ENCODE peak calls at places on chromosome 4, in five cellular contexts. Z is HCT116, B is SK-N-SH, X is hepatocyte, F is PC-3. O is an unnamed sample. For H3K9me3, the result is how much of the 10 kb centered on the place peaks cover.

GRCh38 chr4:178196751-178197150 is 754.5 kb upstream of the AGA start:
- DNase-seq in F (no peak), X (no peak), B (no peak), Z (no peak), O (no peak)

GRCh38 chr4:139619644-139620043 is 46.0 kb upstream of the MGST2 start:
- DNase-seq in X (peak), F (peak), B (no peak), Z (no peak), O (peak)

GRCh38 chr4:63505714-63506460 is 903.4 kb downstream of the TECRL start:
- DNase-seq in X (no peak), Z (no peak), F (no peak), B (no peak), O (no peak)

GRCh38 chr4:71732706-71733105 is 51.2 kb downstream of the GC start:
- DNase-seq in Z (no peak), X (peak), F (peak), B (peak), O (peak)

GRCh38 chr4:143411527-143412480 is 75.1 kb downstream of the GAB1 start:
- DNase-seq in Z (no peak), F (no peak), B (no peak), X (no peak), O (peak)

GRCh38 chr4:155734065-155734464 is 24.8 kb upstream of the GUCY1B1 start:
- DNase-seq in Z (no peak), X (peak), B (no peak), F (no peak), O (no peak)

GRCh38 chr4:139207873-139208403 is 30.9 kb upstream of the ELF2 start:
- DNase-seq in X (no peak), B (no peak), Z (no peak), F (no peak), O (no peak)

GRCh38 chr4:47752214-47752613 is 85.7 kb downstream of the CORIN start:
- DNase-seq in Z (no peak), B (no peak), X (no peak), F (no peak), O (no peak)

GRCh38 chr4:109041463-109041862 is 261.0 kb downstream of the COL25A1 start:
- DNase-seq in F (no peak), X (no peak), B (no peak), Z (no peak), O (no peak)

GRCh38 chr4:156584100-156584499 is 387.5 kb downstream of the PDGFC start:
- DNase-seq in F (peak), X (no peak), Z (no peak), B (no peak), O (no peak)

GRCh38 chr4:183395395-183395794 is 49.0 kb upstream of the CDKN2AIP start:
- DNase-seq in F (no peak), B (no peak), Z (no peak), X (no peak), O (no peak)

DNA sequence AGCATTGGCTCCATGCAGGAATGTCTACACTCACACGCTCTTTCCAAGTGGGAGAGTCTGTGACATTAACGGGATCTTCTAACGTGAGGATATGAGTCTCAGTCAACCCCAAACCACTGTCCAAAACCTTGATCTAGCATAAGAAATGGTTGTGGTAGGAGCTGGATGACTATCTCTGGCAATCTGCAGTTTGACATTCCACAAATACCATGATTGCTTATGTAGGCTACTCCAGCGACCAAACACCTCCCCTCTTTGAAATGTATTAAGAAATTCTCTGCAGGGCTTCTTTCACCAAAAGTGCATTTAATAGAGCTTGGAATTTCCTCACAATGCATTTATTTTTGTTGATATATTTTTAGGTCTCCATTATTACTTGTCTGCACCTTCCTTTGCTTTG is 14.1 kb upstream of the STX18 start:
- DNase-seq in F (no peak), B (no peak), Z (no peak), X (no peak), O (no peak)
- TF ChIP-seq EZH2phosphoT487 in F (no peak), B (no peak), Z (no peak), X (no peak), O (no peak)

GRCh38 chr4:28555851-28556250 is 1695.2 kb downstream of the STIM2 start:
- DNase-seq in X (no peak), B (no peak), F (peak), Z (no peak), O (no peak)

GRCh38 chr4:28557755-28558154 is 1697.1 kb downstream of the STIM2 start:
- DNase-seq in Z (no peak), B (no peak), F (peak), X (no peak), O (no peak)

GRCh38 chr4:28562913-28563312 is 1702.3 kb downstream of the STIM2 start:
- DNase-seq in F (peak), B (no peak), X (no peak), Z (no peak), O (no peak)

GRCh38 chr4:28558871-28559270 is 1698.2 kb downstream of the STIM2 start:
- DNase-seq in Z (no peak), X (peak), B (no peak), F (no peak), O (no peak)
- H3K9me3 ChIP-seq in Z (under half), X (under half), B (under half), F (under half), O (under half)

GRCh38 chr4:45160932-45161331 is 434.6 kb upstream of the GNPDA2 start:
- DNase-seq in F (no peak), Z (no peak), B (no peak), X (no peak), O (no peak)
- TF ChIP-seq EZH2phosphoT487 in F (no peak), Z (no peak), B (no peak), X (no peak), O (no peak)

DNA sequence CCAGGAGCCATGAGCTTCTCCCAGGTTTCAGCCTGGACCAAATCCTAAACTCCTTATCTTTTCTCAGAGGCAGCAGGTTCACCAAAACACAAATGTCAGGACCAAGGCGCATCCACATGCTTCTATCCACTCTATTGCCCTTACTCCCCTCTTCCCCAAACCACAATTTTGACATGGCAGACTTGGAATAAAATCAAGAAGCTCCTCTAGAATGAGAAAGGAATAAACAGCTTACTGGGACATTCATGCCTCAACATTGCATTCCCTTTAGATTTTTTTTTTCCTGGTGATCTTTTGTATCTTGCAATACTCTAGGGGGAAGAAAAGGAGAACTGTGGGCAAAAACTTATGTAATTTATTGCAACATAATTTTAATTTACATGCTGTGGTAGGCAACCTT is 119.1 kb downstream of the TSPAN5 start:
- DNase-seq in B (no peak), F (no peak), Z (no peak), X (no peak), O (no peak)
- H3K9me3 ChIP-seq in B (under half), F (under half), Z (under half), X (under half), O (under half)

GRCh38 chr4:147704846-147705245 is 20.9 kb upstream of the PRMT9 start:
- DNase-seq in B (no peak), X (no peak), Z (no peak), F (no peak), O (no peak)

GRCh38 chr4:147709999-147710398 is 21.9 kb upstream of the ARHGAP10 start:
- DNase-seq in X (no peak), B (no peak), Z (no peak), F (peak), O (no peak)

GRCh38 chr4:147707892-147708672 is 23.8 kb upstream of the ARHGAP10 start:
- DNase-seq in F (peak), Z (peak), B (peak), X (peak), O (peak)
- TF ChIP-seq EZH2phosphoT487 in F (no peak), Z (no peak), B (no peak), X (no peak), O (no peak)

GRCh38 chr4:24956763-24957162 is 43.9 kb upstream of the CCDC149 start:
- DNase-seq in F (no peak), Z (no peak), X (no peak), B (no peak), O (no peak)
- H3K9me3 ChIP-seq in F (under half), Z (under half), X (under half), B (under half), O (under half)

GRCh38 chr4:82362565-82362964 is 11.2 kb downstream of the HNRNPD start:
- DNase-seq in Z (no peak), X (no peak), B (no peak), F (no peak), O (no peak)

GRCh38 chr4:82372502-82372873 is 1.3 kb downstream of the HNRNPD start:
- DNase-seq in Z (no peak), B (peak), F (peak), X (peak), O (peak)

GRCh38 chr4:82371398-82371972 is 2.3 kb downstream of the HNRNPD start:
- DNase-seq in F (peak), B (peak), Z (no peak), X (no peak), O (peak)

GRCh38 chr4:82363896-82364487 is 9.8 kb downstream of the HNRNPD start:
- DNase-seq in X (no peak), Z (no peak), B (no peak), F (no peak), O (no peak)

DNA sequence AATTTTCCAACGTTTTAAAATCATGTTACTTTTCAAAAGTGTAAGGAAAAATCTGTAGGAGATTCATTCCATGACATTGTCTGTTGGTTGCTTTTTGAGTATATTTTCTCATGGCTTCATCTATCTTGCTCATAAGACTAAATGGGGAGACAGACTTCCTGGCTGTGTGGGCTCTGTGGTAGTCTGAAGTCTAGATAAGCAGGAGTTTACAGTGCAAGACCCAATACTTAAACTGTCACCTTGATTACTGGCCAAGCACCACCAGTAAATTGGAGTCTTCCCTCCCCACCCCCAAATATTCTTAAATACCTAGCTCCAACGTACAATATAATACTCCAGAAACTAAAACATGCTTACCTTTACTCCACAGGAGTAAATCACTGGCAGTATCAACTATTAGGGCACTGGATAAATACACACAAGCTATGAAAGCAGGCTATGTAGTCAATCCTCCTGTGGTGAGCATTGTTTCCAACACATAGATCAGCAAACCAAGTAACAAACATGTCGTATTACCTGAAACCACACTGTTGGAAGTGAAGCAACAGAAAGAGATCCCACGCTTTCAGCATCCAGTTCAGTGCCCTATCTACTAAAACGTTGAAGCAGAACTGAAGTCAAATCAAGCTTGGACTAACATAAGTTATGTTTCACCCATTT is 6.2 kb downstream of the HNRNPD start:
- DNase-seq in F (no peak), X (no peak), B (no peak), Z (no peak), O (no peak)
- TF ChIP-seq EZH2phosphoT487 in F (no peak), X (no peak), B (no peak), Z (no peak), O (no peak)

GRCh38 chr4:98521486-98521885 is 136.9 kb downstream of the TSPAN5 start:
- DNase-seq in B (no peak), Z (no peak), X (no peak), F (no peak), O (no peak)

GRCh38 chr4:98517444-98518021 is 140.9 kb downstream of the TSPAN5 start:
- DNase-seq in F (peak), B (no peak), Z (no peak), X (no peak), O (no peak)

GRCh38 chr4:98522062-98522461 is 136.3 kb downstream of the TSPAN5 start:
- DNase-seq in Z (no peak), B (no peak), X (no peak), F (no peak), O (no peak)

GRCh38 chr4:98518555-98519267 is 139.7 kb downstream of the TSPAN5 start:
- DNase-seq in Z (no peak), B (no peak), F (no peak), X (no peak), O (peak)

DNA sequence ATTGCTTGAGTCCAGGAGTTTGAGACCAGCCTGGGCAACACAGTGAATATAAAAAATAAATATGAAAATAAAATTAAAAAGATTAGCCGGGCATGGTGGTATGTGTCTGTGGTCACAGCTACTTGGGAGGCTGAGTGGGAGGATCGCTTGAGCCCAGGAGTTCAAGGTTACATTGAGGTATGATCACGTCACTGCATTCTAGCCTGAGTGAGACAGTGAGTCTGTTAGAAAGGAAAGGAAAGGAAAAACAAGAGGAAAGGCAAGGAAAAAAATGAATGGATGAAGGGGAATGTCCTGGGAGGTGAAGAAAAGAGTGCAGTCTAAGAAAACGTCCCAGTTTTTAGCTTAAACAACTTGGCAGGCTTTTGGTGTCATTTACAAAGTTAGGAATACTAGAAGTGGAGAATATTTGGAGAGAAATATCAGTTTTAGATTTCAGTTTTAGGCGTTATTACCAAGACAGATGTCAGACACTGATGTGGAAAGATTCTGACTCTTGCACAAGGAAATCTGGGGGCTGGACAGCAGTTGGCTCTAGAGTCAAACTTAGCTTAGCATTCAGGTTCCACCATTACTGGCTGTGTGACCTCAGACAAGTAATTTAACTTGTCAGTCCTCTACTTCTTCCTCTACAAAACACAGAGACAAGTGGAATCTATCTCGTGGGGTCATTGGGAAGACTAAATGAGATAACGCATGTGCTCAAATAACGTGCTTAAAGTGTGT is 139.0 kb downstream of the TSPAN5 start:
- DNase-seq in X (no peak), Z (no peak), F (no peak), B (no peak), O (no peak)
- H3K9me3 ChIP-seq in X (under half), Z (under half), F (under half), B (under half), O (under half)

GRCh38 chr4:175418511-175418910 is 393.6 kb downstream of the GPM6A start:
- DNase-seq in X (no peak), Z (no peak), F (no peak), B (no peak), O (no peak)

GRCh38 chr4:175422331-175422730 is 389.7 kb downstream of the GPM6A start:
- DNase-seq in X (no peak), B (no peak), Z (no peak), F (peak), O (no peak)

GRCh38 chr4:175424111-175424510 is 388.0 kb downstream of the GPM6A start:
- DNase-seq in B (no peak), Z (no peak), X (no peak), F (no peak), O (no peak)

GRCh38 chr4:175419120-175419774 is 392.8 kb downstream of the GPM6A start:
- DNase-seq in X (peak), F (peak), Z (peak), B (no peak), O (no peak)

GRCh38 chr4:175421506-175421905 is 390.6 kb downstream of the GPM6A start:
- DNase-seq in F (peak), Z (no peak), X (peak), B (no peak), O (no peak)
- TF ChIP-seq EZH2phosphoT487 in F (no peak), Z (no peak), X (no peak), B (no peak), O (no peak)

GRCh38 chr4:162323919-162324318 is 160.1 kb upstream of the FSTL5 start:
- DNase-seq in B (no peak), X (no peak), F (no peak), Z (no peak), O (no peak)

DNA sequence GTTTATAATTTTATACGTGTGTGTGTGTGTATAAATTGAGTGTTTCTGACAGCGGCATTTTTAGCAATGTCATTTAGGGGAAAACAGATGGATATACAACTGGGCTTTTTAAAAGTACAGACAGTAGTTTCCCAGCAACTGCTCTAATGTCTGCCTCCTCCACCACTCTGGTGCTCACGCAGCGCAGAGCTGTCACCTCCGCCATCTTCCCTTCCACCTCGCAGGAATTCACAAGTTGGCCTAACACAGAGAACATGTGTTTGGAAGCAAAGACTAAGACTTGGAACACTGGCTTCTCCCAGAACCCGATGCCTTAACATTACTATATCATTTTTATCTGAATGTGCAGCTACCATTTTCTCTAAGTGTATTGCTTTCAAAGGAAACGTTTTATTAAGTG is 158.3 kb upstream of the FSTL5 start:
- DNase-seq in Z (no peak), B (no peak), X (no peak), F (no peak), O (no peak)
- H3K9me3 ChIP-seq in Z (under half), B (under half), X (under half), F (under half), O (under half)